ENCODE peak calls at places on chromosomes 7 and 10, in six cellular contexts. I is astrocyte of the spinal cord, N is A673, O is cardiac fibroblast, L is activated B cell treated with CpG ODN at 0.5 μM for 24 hours, B is ovary. W is an unnamed sample.

GRCh38 chr10:79266092-79266491 is 81.2 kb upstream of the PPIF start:
- DNase-seq in L (peak; percentile 43), B (no peak), N (peak; percentile 83), O (no peak), I (peak; percentile 20), W (no peak)

GRCh38 chr7:141439776-141440175 is 111.4 kb upstream of the AGK start:
- DNase-seq in O (no peak), L (no peak), I (no peak), N (no peak), B (no peak), W (no peak)

GRCh38 chr7:137169282-137169698 is 174.2 kb downstream of the PTN start:
- DNase-seq in B (peak; percentile 20), L (no peak), I (peak; percentile 85), O (peak; percentile 84), N (peak; percentile 75), W (peak; percentile 62)

GRCh38 chr10:24318517-24318916 is 109.6 kb downstream of the KIAA1217 start:
- DNase-seq in O (no peak), B (no peak), N (no peak), L (no peak), I (no peak), W (no peak)

GRCh38 chr7:134875867-134876266 is 96.4 kb downstream of the CALD1 start:
- DNase-seq in I (peak; percentile 73), N (no peak), B (no peak), O (peak; percentile 79), L (no peak), W (no peak)

GRCh38 chr10:53664620-53665019 is 892.0 kb upstream of the MBL2 start:
- DNase-seq in O (peak; percentile 3), L (no peak), I (peak; percentile 0), N (peak; percentile 0), B (no peak), W (no peak)

GRCh38 chr7:138030679-138031351 is 28.9 kb upstream of the CREB3L2 start:
- DNase-seq in N (no peak), B (no peak), I (no peak), O (peak; percentile 6), L (no peak), W (no peak)

GRCh38 chr10:104299031-104299904 is 30.3 kb downstream of the GSTO2 start:
- DNase-seq in I (peak; percentile 83), O (peak; percentile 94), L (no peak), N (no peak), B (peak; percentile 62), W (no peak)

GRCh38 chr7:149310113-149310836 is 48.3 kb downstream of the ZNF783 start:
- DNase-seq in L (no peak), B (no peak), O (peak; percentile 85), N (peak; percentile 72), I (peak; percentile 79), W (no peak)

GRCh38 chr10:43871004-43871439 is 222.3 kb upstream of the ZNF32 start:
- DNase-seq in I (no peak), L (no peak), N (no peak), O (no peak), B (no peak), W (no peak)

GRCh38 chr7:140033036-140033435 is 29.7 kb downstream of the PARP12 start:
- DNase-seq in N (no peak), B (no peak), L (no peak), O (peak; percentile 8), I (peak; percentile 45), W (no peak)

GRCh38 chr7:103348452-103348851 is 1.0 kb downstream of the PSMC2 start:
- DNase-seq in O (no peak), N (no peak), I (no peak), B (no peak), L (no peak), W (no peak)

GRCh38 chr7:155851892-155852291 is 39.6 kb upstream of the SHH start:
- DNase-seq in B (no peak), N (no peak), L (no peak), I (no peak), O (no peak), W (no peak)

GRCh38 chr10:99689461-99689860 is 30.2 kb downstream of the ENTPD7 start:
- DNase-seq in B (no peak), I (no peak), L (no peak), N (no peak), O (no peak), W (no peak)

GRCh38 chr7:12323415-12323814 is 80.2 kb downstream of the VWDE start:
- DNase-seq in L (no peak), I (no peak), B (no peak), O (no peak), N (no peak), W (no peak)

GRCh38 chr10:103758294-103758681 is 97.1 kb downstream of the SH3PXD2A start:
- DNase-seq in B (no peak), O (no peak), L (no peak), I (peak; percentile 67), N (no peak), W (no peak)

GRCh38 chr10:128751851-128752250 is 625.6 kb upstream of the MKI67 start:
- DNase-seq in N (no peak), I (no peak), B (no peak), L (no peak), O (no peak), W (no peak)

GRCh38 chr10:33314788-33315561 is 19.5 kb downstream of the NRP1 start:
- DNase-seq in O (no peak), L (no peak), N (peak; percentile 95), I (peak; percentile 59), B (no peak), W (no peak)

GRCh38 chr7:152363798-152364197 is 72.0 kb downstream of the KMT2C start:
- DNase-seq in I (no peak), B (no peak), O (no peak), N (no peak), L (no peak), W (no peak)

GRCh38 chr10:27242951-27243551 is 2.5 kb upstream of the ACBD5 start:
- DNase-seq in B (peak; percentile 71), N (peak; percentile 84), I (peak; percentile 69), O (peak; percentile 84), L (peak; percentile 46), W (peak; percentile 56)

GRCh38 chr10:7370511-7370910 is 40.3 kb downstream of the SFMBT2 start:
- DNase-seq in L (no peak), O (no peak), I (no peak), B (no peak), N (no peak), W (no peak)

DNA sequence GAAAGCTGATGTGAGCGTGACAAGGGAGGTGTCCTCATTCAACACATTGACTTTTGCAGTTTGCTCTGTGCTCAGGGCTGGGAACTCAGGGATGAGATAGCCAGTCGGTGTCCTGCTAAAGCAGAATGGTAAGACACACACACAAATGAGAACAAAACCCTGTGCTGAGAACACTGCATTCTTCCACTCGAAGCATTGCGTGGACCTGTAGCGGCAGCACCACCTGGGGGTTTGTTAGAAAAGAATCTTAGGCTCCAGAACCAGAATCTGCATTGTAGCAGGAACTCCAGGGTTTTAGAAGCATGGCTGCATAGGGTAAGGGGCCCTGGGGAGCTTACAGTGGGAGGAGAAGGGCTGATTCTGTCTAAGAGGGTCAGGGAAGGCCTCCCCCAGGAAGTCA is 21.5 kb upstream of the OGDHL start:
- DNase-seq in B (no peak), L (no peak), O (no peak), I (no peak), N (no peak), W (no peak)
- TF ChIP-seq CTCF in B (no peak), L (no peak), O (no peak), I (no peak), N (peak; percentile 12), W (no peak)

GRCh38 chr10:69951658-69952057 is 101.0 kb upstream of the MACROH2A2 start:
- DNase-seq in N (no peak), B (no peak), L (no peak), O (no peak), I (no peak), W (no peak)

GRCh38 chr10:69952069-69952800 is 100.4 kb upstream of the MACROH2A2 start:
- DNase-seq in L (no peak), I (no peak), O (no peak), N (no peak), B (no peak), W (no peak)

GRCh38 chr10:69944761-69945160 is 107.9 kb upstream of the MACROH2A2 start:
- DNase-seq in B (no peak), O (no peak), N (no peak), L (no peak), I (no peak), W (no peak)

GRCh38 chr10:69949770-69950169 is 102.9 kb upstream of the MACROH2A2 start:
- DNase-seq in I (no peak), O (no peak), B (no peak), N (no peak), L (no peak), W (no peak)

GRCh38 chr10:69948261-69948660 is 104.4 kb upstream of the MACROH2A2 start:
- DNase-seq in B (no peak), N (no peak), I (no peak), O (no peak), L (no peak), W (no peak)
- TF ChIP-seq CTCF in B (no peak), N (no peak), I (no peak), O (no peak), L (no peak), W (no peak)

DNA sequence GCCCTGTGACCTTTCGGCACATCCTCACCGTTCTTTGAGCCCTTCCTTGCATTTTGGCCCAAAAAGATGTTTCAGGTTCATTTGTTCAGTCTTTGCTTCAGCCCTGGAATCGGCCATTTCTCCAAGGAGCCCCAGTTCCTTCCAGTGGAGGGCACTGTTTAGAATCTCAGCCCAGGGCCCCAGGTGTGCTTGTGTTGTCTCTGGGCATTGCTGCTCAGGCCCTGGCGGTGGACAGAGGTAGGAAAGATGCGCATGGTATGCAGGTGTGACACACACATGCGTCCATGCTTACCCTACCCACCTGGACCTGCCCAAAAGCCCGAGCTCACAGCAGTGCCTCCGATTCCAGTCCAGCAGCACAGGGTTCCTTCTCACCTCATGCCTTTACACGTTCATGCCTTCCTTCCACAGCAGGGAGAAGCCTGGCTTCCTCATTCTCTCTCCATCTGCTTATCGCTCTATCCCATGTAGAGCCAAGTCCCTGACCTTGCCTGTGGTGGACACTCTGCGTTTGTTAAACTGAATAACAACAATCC is 70.6 kb downstream of the LHPP start:
- DNase-seq in I (no peak), N (no peak), O (no peak), B (no peak), L (no peak), W (no peak)
- TF ChIP-seq CTCF in I (peak; percentile 41), N (peak; percentile 35), O (peak; percentile 43), B (no peak), L (no peak), W (peak; percentile 41)

DNA sequence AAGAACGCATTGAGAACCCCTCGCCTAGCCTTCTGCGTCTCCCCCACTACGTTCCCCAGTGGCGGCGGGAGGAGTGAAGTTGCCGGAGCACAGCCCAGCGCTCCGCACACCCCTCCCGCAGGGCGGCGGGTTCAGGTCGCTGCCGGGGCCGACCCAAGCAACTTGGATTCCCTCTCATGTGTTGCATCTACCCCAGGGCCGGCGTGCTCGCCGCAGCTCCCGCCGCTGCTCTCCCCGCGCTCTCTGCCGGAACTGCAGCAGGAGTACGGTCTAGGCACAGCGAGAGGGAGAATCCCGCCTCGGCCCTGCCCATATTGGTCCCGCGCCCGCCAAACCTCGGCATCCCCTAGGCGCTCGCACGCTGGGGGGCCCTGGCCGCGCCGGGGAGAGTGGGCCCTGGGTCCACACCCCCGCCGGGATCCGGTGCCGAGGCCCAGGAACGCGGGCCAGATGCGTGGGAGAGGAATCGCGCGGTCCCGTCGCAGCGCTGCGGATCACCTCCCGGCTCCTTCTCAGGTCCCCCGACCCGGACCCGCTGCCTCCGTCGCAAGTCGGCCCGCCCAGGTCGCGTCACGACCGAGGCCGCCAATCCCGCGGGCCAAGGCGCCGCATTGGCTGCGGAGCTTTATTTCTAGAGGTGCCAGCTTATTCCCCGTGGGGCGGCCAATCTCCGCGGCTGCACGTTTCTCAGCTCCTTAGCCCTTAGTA is 648 bp upstream of the TMEM243 start:
- DNase-seq in N (peak; percentile 91), B (peak; percentile 74), O (peak; percentile 80), I (peak; percentile 78), L (peak; percentile 84), W (peak; percentile 76)
- TF ChIP-seq CTCF in N (no peak), B (no peak), O (no peak), I (no peak), L (no peak), W (no peak)

W was measured in mesothelial cell of epicardium.